ENCODE peak calls at places on chromosomes 3 and 15, in eight cellular contexts. C is body of pancreas; J is coronary artery; G is lower leg skin; L is CD4-positive, alpha-beta T cell; W is AG09319; M is glutamatergic neuron; Q is epithelial cell of proximal tubule. F is an unnamed sample.

GRCh38 chr3:183701744-183702143 is 4.1 kb downstream of the YEATS2 start:
- DNase-seq in C (no peak), J (no peak), G (no peak), L (no peak), W (no peak), M (no peak), Q (no peak), F (no peak)

GRCh38 chr3:138888569-138888968 is 53.8 kb upstream of the PIK3CB start:
- DNase-seq in C (no peak), J (no peak), G (no peak), L (no peak), W (no peak), M (no peak), Q (no peak), F (no peak)

GRCh38 chr15:73270366-73271097 is 98.2 kb downstream of the HCN4 start:
- DNase-seq in C (no peak), J (no peak), G (no peak), L (no peak), W (no peak), M (no peak), Q (no peak), F (no peak)

GRCh38 chr3:132654190-132654589 is 5.4 kb downstream of the ACAD11 start:
- DNase-seq in C (no peak), J (no peak), G (no peak), L (no peak), W (no peak), M (no peak), Q (no peak), F (no peak)

GRCh38 chr15:31437686-31438085 is 111.1 kb downstream of the KLF13 start:
- DNase-seq in C (no peak), J (no peak), G (peak), L (no peak), W (no peak), M (no peak), Q (no peak), F (no peak)

GRCh38 chr3:151630938-151631417 is 102.7 kb upstream of the AADACL2 start:
- DNase-seq in C (peak), J (no peak), G (no peak), L (no peak), W (no peak), M (no peak), Q (no peak), F (no peak)

GRCh38 chr3:27195059-27195458 is 174.1 kb downstream of the NEK10 start:
- DNase-seq in C (no peak), J (no peak), G (no peak), L (no peak), W (no peak), M (no peak), Q (no peak), F (no peak)

GRCh38 chr3:185420762-185421161 is 57.8 kb downstream of the MAP3K13 start:
- DNase-seq in C (peak), J (no peak), G (no peak), L (no peak), W (no peak), M (no peak), Q (peak), F (no peak)

GRCh38 chr3:24005669-24006068 is 60.6 kb downstream of the NR1D2 start:
- DNase-seq in C (no peak), J (no peak), G (no peak), L (no peak), W (no peak), M (no peak), Q (no peak), F (no peak)

GRCh38 chr15:64288577-64288976 is 67.4 kb downstream of the CSNK1G1 start:
- DNase-seq in C (no peak), J (no peak), G (no peak), L (no peak), W (no peak), M (no peak), Q (no peak), F (no peak)

GRCh38 chr3:23728651-23729117 is 77.1 kb upstream of the UBE2E1 start:
- DNase-seq in C (no peak), J (no peak), G (no peak), L (no peak), W (no peak), M (no peak), Q (no peak), F (no peak)

GRCh38 chr3:120460217-120460616 is 9.4 kb upstream of the FSTL1 start:
- DNase-seq in C (no peak), J (no peak), G (no peak), L (no peak), W (no peak), M (no peak), Q (no peak), F (no peak)

GRCh38 chr3:1551741-1552140 is 458.9 kb downstream of the CNTN6 start:
- DNase-seq in C (no peak), J (no peak), G (no peak), L (no peak), W (no peak), M (no peak), Q (no peak), F (no peak)

GRCh38 chr3:13294442-13295351 is 125.4 kb downstream of the NUP210 start:
- DNase-seq in C (no peak), J (no peak), G (no peak), L (no peak), W (no peak), M (no peak), Q (no peak), F (no peak)

DNA sequence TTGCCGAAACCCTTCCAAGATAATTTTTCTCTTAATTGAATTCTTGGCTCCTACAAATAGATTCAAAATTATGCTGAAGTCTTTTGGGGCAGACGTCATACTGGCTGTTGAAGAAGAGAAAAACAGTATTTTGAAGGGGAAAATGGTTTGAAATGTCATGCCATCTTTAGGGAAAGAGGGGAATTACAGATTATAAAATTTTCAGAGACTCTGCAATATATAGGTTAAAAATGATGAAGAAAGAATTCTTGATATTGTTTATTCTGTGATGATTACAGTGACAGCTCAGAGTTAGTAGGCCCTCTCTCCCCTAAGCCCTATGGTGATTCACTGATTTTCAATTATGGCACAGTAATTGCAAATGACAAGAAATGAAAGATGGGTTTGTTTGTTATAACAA is 86.1 kb downstream of the CGNL1 start:
- DNase-seq in C (no peak), J (no peak), G (no peak), L (no peak), W (no peak), M (no peak), Q (no peak), F (no peak)
- TF ChIP-seq CTCF in C (no peak), J (no peak), G (no peak), L (no peak), W (peak), M (no peak), Q (peak), F (no peak)

GRCh38 chr15:84816694-84817460 is at the start of gene ALPK3:
- DNase-seq in C (peak), J (peak), G (peak), L (no peak), W (no peak), M (peak), Q (no peak), F (peak)
- TF ChIP-seq CTCF in C (no peak), J (no peak), G (no peak), L (no peak), W (no peak), M (no peak), Q (no peak), F (peak)

GRCh38 chr3:160226740-160227048 is 1.5 kb downstream of the C3orf80 start:
- DNase-seq in C (no peak), J (no peak), G (no peak), L (no peak), W (no peak), M (no peak), Q (no peak), F (peak)

GRCh38 chr3:160224811-160225180 is 426 bp upstream of the C3orf80 start:
- DNase-seq in C (no peak), J (no peak), G (no peak), L (no peak), W (no peak), M (no peak), Q (no peak), F (no peak)

GRCh38 chr3:160224256-160224655 is 966 bp upstream of the C3orf80 start:
- DNase-seq in C (no peak), J (no peak), G (no peak), L (no peak), W (no peak), M (no peak), Q (no peak), F (no peak)

GRCh38 chr3:160226026-160226739 is 961 bp downstream of the C3orf80 start:
- DNase-seq in C (peak), J (no peak), G (no peak), L (no peak), W (no peak), M (peak), Q (no peak), F (peak)

DNA sequence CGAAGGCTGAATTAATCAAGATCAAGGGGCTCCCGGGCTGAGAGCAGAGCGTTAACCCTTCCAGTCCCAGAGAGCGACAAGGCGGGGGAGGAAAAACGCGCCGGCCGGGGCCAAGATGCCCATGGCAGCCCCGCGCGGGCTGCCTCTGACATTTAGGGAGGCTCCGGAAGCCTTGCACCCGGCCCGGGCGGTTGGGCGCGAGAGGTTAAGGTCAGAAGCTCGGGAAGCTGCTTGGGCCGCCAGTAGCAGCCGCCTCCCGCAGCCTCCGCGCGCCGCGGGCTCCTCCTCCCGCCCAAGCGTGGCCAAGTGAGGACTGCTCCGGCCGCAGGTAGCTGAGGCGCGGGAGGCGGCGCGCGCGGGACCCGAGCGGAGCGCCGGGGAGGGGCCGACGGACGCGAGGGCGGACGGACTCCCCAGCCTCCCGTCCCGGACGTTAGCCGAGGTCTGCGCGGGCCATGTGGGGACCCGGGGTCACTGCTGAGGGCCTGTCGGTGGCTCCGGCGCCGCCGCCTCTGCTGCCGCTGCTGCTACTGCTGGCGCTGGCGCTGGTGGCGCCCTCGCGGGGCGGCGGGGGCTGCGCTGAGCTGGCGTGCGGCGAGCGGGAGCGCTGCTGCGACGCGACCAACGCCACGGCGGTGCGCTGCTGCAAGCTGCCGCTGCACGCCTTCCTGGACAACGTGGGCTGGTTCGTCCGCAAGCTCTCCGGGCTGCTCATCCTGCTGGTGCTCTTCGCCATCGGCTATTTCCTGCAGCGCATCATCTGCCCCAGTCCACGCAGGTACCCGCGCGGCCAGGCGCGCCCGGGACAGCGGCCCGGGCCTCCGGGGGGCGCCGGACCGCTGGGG is at the start of gene C3orf80:
- DNase-seq in C (peak), J (no peak), G (no peak), L (no peak), W (no peak), M (peak), Q (no peak), F (peak)
- TF ChIP-seq CTCF in C (peak), J (no peak), G (no peak), L (no peak), W (no peak), M (peak), Q (no peak), F (peak)

GRCh38 chr3:194316918-194317317 is 34.2 kb downstream of the CPN2 start:
- DNase-seq in C (no peak), J (no peak), G (no peak), L (no peak), W (no peak), M (no peak), Q (no peak), F (no peak)

GRCh38 chr3:194314669-194315068 is 36.5 kb downstream of the CPN2 start:
- DNase-seq in C (no peak), J (no peak), G (no peak), L (no peak), W (no peak), M (no peak), Q (no peak), F (no peak)

GRCh38 chr3:194313642-194314430 is 37.3 kb downstream of the CPN2 start:
- DNase-seq in C (no peak), J (no peak), G (peak), L (no peak), W (no peak), M (peak), Q (no peak), F (no peak)

GRCh38 chr3:194315088-194315964 is 35.8 kb downstream of the CPN2 start:
- DNase-seq in C (peak), J (peak), G (peak), L (peak), W (peak), M (peak), Q (no peak), F (peak)

DNA sequence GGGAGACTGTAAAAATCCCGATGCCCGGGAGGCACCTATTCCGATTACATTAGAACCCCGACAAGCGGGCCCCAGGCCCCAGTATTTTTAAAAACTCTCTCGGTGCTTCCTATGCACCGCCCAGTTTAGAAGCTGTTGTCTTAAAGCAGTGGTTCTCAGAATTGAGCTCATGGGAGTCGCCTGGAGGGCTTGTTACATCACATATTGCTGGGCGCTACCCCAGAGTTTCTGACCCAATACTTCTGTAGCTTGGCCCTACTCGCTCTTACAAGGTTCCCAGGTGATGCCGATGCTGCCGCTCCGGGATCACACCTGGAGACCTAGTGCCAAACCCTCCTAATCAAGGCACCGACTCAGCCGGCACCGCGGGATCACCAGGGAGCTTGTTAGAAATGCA is 35.2 kb downstream of the CPN2 start:
- DNase-seq in C (no peak), J (no peak), G (no peak), L (no peak), W (no peak), M (no peak), Q (no peak), F (no peak)
- TF ChIP-seq CTCF in C (no peak), J (no peak), G (no peak), L (no peak), W (no peak), M (peak), Q (no peak), F (no peak)

DNA sequence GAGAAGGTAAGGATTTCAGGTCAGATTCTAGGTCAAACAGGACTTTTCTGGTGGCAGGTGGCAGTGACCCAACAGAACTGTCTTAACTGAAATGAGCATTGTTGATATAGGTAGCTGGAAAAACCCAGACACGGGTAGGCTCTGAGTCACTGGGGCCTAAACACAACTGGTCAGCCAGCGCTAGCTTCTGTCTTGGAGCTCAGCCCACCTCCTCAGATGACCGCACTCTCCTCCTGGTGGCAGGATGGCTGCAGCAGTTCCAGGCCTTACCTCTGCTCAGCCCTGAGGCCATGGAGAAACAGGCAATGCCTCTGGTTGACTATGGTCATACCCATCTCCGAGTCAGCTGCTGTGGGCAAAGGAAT is 61.1 kb upstream of the GATA2 start:
- DNase-seq in C (no peak), J (peak), G (peak), L (no peak), W (no peak), M (no peak), Q (peak), F (no peak)
- TF ChIP-seq CTCF in C (no peak), J (no peak), G (no peak), L (no peak), W (no peak), M (no peak), Q (peak), F (no peak)

F was measured in progenitor cell of endocrine pancreas.